ENCODE peak calls at places on chromosomes 6 and 20, in four cellular contexts. V is endothelial cell of umbilical vein, R is IMR-90, C is GM12878. F is an unnamed sample.

GRCh38 chr6:103154779-103155572 is 1704.7 kb downstream of the HACE1 start:
- DNase-seq in C (no peak), V (no peak), R (no peak), F (no peak)

GRCh38 chr6:33935439-33936080 is 131.8 kb upstream of the MLN start:
- DNase-seq in V (no peak), C (no peak), R (no peak), F (no peak)

GRCh38 chr6:13378669-13379590 is 50.6 kb upstream of the TBC1D7 start:
- DNase-seq in C (no peak), R (no peak), V (no peak), F (no peak)

GRCh38 chr20:64106435-64106961 is 867 bp downstream of the NPBWR2 start:
- DNase-seq in C (no peak), V (no peak), R (no peak), F (no peak)

GRCh38 chr6:31462026-31462963 is 35.6 kb upstream of the MICB start:
- DNase-seq in R (peak; percentile 55), C (no peak), V (peak; percentile 6), F (no peak)

GRCh38 chr6:123677897-123678296 is 41.1 kb upstream of the TRDN start:
- DNase-seq in R (no peak), C (no peak), V (no peak), F (no peak)

GRCh38 chr20:63580796-63581461 is 6.9 kb upstream of the HELZ2 start:
- DNase-seq in V (peak; percentile 28), R (peak; percentile 54), C (no peak), F (peak; percentile 56)

GRCh38 chr20:39800111-39800510 is 838.0 kb downstream of the DHX35 start:
- DNase-seq in R (peak; percentile 52), V (no peak), C (peak; percentile 26), F (no peak)

GRCh38 chr6:163813979-163814493 is 399.5 kb downstream of the QKI start:
- DNase-seq in C (peak; percentile 9), V (no peak), R (no peak), F (no peak)

GRCh38 chr20:49352821-49353220 is 75.0 kb upstream of the ZNFX1 start:
- DNase-seq in C (no peak), V (no peak), R (no peak), F (no peak)

GRCh38 chr6:82775989-82776388 is 289.7 kb downstream of the UBE3D start:
- DNase-seq in C (no peak), R (no peak), V (no peak), F (no peak)

GRCh38 chr20:62972270-62973032 is 19.9 kb downstream of the SLC17A9 start:
- DNase-seq in R (peak; percentile 69), C (peak; percentile 49), V (peak; percentile 79), F (peak; percentile 89)

GRCh38 chr6:10578718-10579117 is 57.6 kb downstream of the GCNT2 start:
- DNase-seq in V (no peak), R (no peak), C (no peak), F (no peak)

GRCh38 chr6:137666202-137666774 is 172.1 kb upstream of the OLIG3 start:
- DNase-seq in R (no peak), V (no peak), C (no peak), F (no peak)

GRCh38 chr6:3737149-3737830 is 14.2 kb downstream of the PXDC1 start:
- DNase-seq in V (no peak), R (no peak), C (no peak), F (no peak)

GRCh38 chr6:44000164-44000842 is 126.9 kb downstream of the MRPL14 start:
- DNase-seq in V (no peak), C (peak; percentile 84), R (peak; percentile 25), F (peak; percentile 42)

GRCh38 chr6:163640641-163641040 is 226.1 kb downstream of the QKI start:
- DNase-seq in C (no peak), V (no peak), R (no peak), F (no peak)

GRCh38 chr6:132430110-132430509 is 28.8 kb upstream of the MOXD1 start:
- DNase-seq in C (no peak), V (no peak), R (no peak), F (no peak)

GRCh38 chr6:123909989-123910388 is 106.3 kb downstream of the NKAIN2 start:
- DNase-seq in V (peak; percentile 57), C (no peak), R (no peak), F (no peak)

GRCh38 chr6:34951741-34952140 is 62.7 kb downstream of the ANKS1A start:
- DNase-seq in V (no peak), R (no peak), C (no peak), F (no peak)

GRCh38 chr6:128335963-128336362 is 184.4 kb downstream of the PTPRK start:
- DNase-seq in R (no peak), C (no peak), V (no peak), F (no peak)

GRCh38 chr20:45445805-45446562 is 23.6 kb upstream of the WFDC2 start:
- DNase-seq in R (no peak), C (no peak), V (no peak), F (peak; percentile 74)
- TF ChIP-seq FOS in R (no peak), C (no peak), V (no peak), F (no peak)

DNA sequence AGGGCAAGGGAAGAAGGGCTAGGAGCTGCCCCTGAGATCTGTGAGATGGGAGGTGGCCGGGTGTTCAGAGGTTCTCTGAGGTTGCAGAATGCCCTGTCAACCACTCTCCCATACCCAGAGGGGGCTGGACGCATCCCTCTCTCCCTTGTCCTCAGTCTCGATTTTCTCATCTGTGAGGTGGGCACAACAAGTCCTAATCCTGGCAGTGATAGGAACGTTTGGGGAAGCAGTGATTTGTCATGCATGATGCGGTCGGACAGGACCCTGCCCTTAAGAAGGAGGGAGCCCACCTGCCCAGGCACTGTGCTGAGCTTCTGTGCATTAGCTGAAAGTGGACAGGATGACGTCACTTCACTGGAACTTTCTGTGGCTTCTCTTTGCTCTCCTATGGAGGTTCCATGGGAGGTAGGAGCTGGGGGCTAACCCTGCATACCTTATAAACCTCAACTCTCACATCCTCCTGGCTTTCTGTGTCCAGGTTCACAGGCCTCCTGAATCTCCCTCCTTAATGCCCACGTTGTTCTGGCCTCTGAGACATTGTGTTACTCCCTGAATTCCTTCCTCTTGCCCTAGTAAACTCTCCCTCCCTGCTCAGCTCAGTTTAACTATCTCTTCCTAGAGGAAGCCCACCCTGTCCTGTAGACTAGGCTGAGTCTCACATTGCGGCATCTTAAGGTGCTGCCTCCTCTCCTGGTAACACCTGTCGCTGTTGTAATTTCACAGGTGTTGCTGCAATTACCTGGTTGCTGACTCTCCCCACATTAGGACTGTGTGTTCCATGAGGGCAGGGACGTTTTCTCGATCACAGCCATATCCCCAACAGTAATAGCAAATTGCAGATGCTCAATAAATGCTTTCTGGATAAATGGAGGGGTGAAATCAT is 30.1 kb upstream of the CSNK2A1 start:
- DNase-seq in V (no peak), C (no peak), R (no peak), F (no peak)
- TF ChIP-seq FOS in V (no peak), C (no peak), R (no peak), F (no peak)

GRCh38 chr6:134004714-134005113 is 47.7 kb downstream of the SLC2A12 start:
- DNase-seq in C (no peak), R (peak; percentile 39), V (no peak), F (no peak)
- TF ChIP-seq FOS in C (no peak), R (no peak), V (no peak), F (no peak)

GRCh38 chr6:167827062-167827587 is 414 bp downstream of the AFDN start:
- DNase-seq in R (no peak), V (no peak), C (no peak), F (no peak)

GRCh38 chr6:167828325-167828956 is 1.7 kb downstream of the AFDN start:
- DNase-seq in V (peak; percentile 39), R (no peak), C (no peak), F (no peak)

GRCh38 chr6:167827588-167828324 is 1.0 kb downstream of the AFDN start:
- DNase-seq in V (peak; percentile 67), R (peak; percentile 18), C (no peak), F (no peak)

GRCh38 chr6:167831281-167831680 is 4.6 kb downstream of the AFDN start:
- DNase-seq in C (no peak), V (no peak), R (peak; percentile 25), F (peak; percentile 40)

GRCh38 chr6:167829513-167829912 is 2.8 kb downstream of the AFDN start:
- DNase-seq in R (no peak), V (no peak), C (no peak), F (no peak)
- TF ChIP-seq FOS in R (no peak), V (no peak), C (no peak), F (no peak)

DNA sequence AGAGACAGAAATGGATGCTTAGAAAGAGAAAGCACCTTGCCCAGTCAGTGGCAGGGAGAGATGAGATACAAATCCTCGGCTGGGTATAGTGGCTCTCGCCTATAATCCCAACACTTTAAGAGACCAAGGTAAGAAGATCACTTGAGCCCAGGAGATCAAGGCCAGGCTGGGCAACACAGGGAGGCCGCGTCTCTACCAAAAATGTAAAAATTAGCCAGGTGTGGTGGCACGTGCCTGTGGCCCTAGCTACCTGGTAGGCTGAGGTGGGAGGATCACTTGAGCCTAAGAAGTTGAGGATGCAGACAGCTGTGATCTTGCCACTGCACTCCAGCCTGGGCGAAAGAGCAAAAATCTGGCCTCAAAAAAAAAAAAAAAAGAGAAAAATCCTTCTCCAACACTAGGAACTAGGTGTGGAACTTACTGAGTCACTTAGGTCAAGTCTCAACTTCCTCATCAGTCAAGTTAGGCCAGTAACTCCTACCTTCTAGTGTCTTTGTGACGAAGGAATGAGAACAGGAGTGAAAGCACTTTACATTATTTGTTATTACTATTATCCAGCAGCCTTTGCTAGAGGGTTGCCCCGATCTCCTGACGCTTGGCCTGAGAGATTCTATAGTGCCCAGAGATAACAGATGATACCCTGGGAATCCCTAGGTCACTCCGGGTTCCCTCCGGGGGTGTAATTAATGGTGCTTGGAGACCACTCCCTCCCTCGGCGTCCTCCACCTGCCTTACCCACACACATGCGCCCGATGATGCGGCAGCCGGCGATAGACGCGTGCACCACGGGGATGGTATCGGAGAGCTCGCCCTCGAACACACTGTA is 918 bp downstream of the EIF6 start:
- DNase-seq in R (no peak), V (no peak), C (no peak), F (peak; percentile 43)
- TF ChIP-seq FOS in R (no peak), V (no peak), C (no peak), F (no peak)

GRCh38 chr6:20541387-20541786 is 7.1 kb downstream of the CDKAL1 start:
- DNase-seq in C (no peak), R (no peak), V (no peak), F (no peak)
- TF ChIP-seq FOS in C (no peak), R (no peak), V (no peak), F (no peak)

GRCh38 chr6:148509152-148509571 is 166.5 kb downstream of the SASH1 start:
- DNase-seq in C (no peak), R (peak; percentile 74), V (no peak), F (no peak)
- TF ChIP-seq FOS in C (no peak), R (no peak), V (no peak), F (no peak)

GRCh38 chr6:157443066-157443800 is 62.2 kb downstream of the ZDHHC14 start:
- DNase-seq in V (no peak), C (peak; percentile 80), R (peak; percentile 81), F (no peak)
- TF ChIP-seq FOS in V (no peak), C (no peak), R (no peak), F (no peak)

F was measured in K562.